ENCODE peak calls at places on chromosome 15, in six cellular contexts. One of them, this sample, is unnamed.
A peak's percentile ranks its signal among the peaks of the same experiment; 100 is the strongest.

GRCh38 chr15:49154359-49154758 is 1.0 kb downstream of the COPS2 start:
- DNase-seq in RPMI8226: no peak
- DNase-seq in MV-4-11: no peak
- DNase-seq in lung: no peak
- DNase-seq in cardiac muscle cell: no peak
- DNase-seq in T-cell: no peak
- DNase-seq in this sample: no peak

GRCh38 chr15:99963096-99963825 is 230.0 kb upstream of the LYSMD4 start:
- DNase-seq in RPMI8226: no peak
- DNase-seq in MV-4-11: peak; percentile 68
- DNase-seq in lung: no peak
- DNase-seq in cardiac muscle cell: no peak
- DNase-seq in T-cell: no peak
- DNase-seq in this sample: no peak

GRCh38 chr15:64092075-64092820 is 1.4 kb downstream of the CIAO2A start:
- DNase-seq in RPMI8226: peak; percentile 41
- DNase-seq in MV-4-11: no peak
- DNase-seq in lung: no peak
- DNase-seq in cardiac muscle cell: no peak
- DNase-seq in T-cell: no peak
- DNase-seq in this sample: peak; percentile 24

GRCh38 chr15:66402885-66403284 is 16.2 kb downstream of the MAP2K1 start:
- DNase-seq in RPMI8226: no peak
- DNase-seq in MV-4-11: no peak
- DNase-seq in lung: no peak
- DNase-seq in cardiac muscle cell: no peak
- DNase-seq in T-cell: no peak
- DNase-seq in this sample: no peak

GRCh38 chr15:90465930-90466567 is 63.7 kb upstream of the CRTC3 start:
- DNase-seq in RPMI8226: no peak
- DNase-seq in MV-4-11: no peak
- DNase-seq in lung: no peak
- DNase-seq in cardiac muscle cell: no peak
- DNase-seq in T-cell: no peak
- DNase-seq in this sample: no peak

GRCh38 chr15:31325432-31325975 is 1.1 kb upstream of the KLF13 start:
- DNase-seq in RPMI8226: peak; percentile 46
- DNase-seq in MV-4-11: peak; percentile 31
- DNase-seq in lung: peak; percentile 71
- DNase-seq in cardiac muscle cell: peak; percentile 70
- DNase-seq in T-cell: peak; percentile 59
- DNase-seq in this sample: no peak

GRCh38 chr15:101070502-101071273 is 151.5 kb downstream of the LRRK1 start:
- DNase-seq in RPMI8226: no peak
- DNase-seq in MV-4-11: peak; percentile 84
- DNase-seq in lung: no peak
- DNase-seq in cardiac muscle cell: no peak
- DNase-seq in T-cell: no peak
- DNase-seq in this sample: no peak

GRCh38 chr15:71654714-71655174 is 155.6 kb upstream of the NR2E3 start:
- DNase-seq in RPMI8226: no peak
- DNase-seq in MV-4-11: no peak
- DNase-seq in lung: no peak
- DNase-seq in cardiac muscle cell: no peak
- DNase-seq in T-cell: no peak
- DNase-seq in this sample: no peak

GRCh38 chr15:62966294-62966693 is 76.3 kb upstream of the TPM1 start:
- DNase-seq in RPMI8226: no peak
- DNase-seq in MV-4-11: no peak
- DNase-seq in lung: no peak
- DNase-seq in cardiac muscle cell: no peak
- DNase-seq in T-cell: no peak
- DNase-seq in this sample: no peak

GRCh38 chr15:70494861-70495571 is 268.3 kb downstream of the UACA start:
- DNase-seq in RPMI8226: no peak
- DNase-seq in MV-4-11: peak; percentile 73
- DNase-seq in lung: no peak
- DNase-seq in cardiac muscle cell: peak; percentile 34
- DNase-seq in T-cell: no peak
- DNase-seq in this sample: peak; percentile 34

GRCh38 chr15:90481023-90481422 is 48.7 kb upstream of the CRTC3 start:
- DNase-seq in RPMI8226: no peak
- DNase-seq in MV-4-11: peak; percentile 96
- DNase-seq in lung: no peak
- DNase-seq in cardiac muscle cell: no peak
- DNase-seq in T-cell: peak; percentile 7
- DNase-seq in this sample: no peak

GRCh38 chr15:90099868-90100854 is 2.1 kb downstream of the IDH2 start:
- DNase-seq in RPMI8226: peak; percentile 87
- DNase-seq in MV-4-11: peak; percentile 79
- DNase-seq in lung: no peak
- DNase-seq in cardiac muscle cell: no peak
- DNase-seq in T-cell: no peak
- DNase-seq in this sample: peak; percentile 63

GRCh38 chr15:69045810-69046209 is 31.3 kb downstream of the NOX5 start:
- DNase-seq in RPMI8226: no peak
- DNase-seq in MV-4-11: peak; percentile 52
- DNase-seq in lung: no peak
- DNase-seq in cardiac muscle cell: peak; percentile 38
- DNase-seq in T-cell: no peak
- DNase-seq in this sample: no peak

GRCh38 chr15:57320543-57321220 is 55.6 kb upstream of the CGNL1 start:
- DNase-seq in RPMI8226: no peak
- DNase-seq in MV-4-11: peak; percentile 85
- DNase-seq in lung: no peak
- DNase-seq in cardiac muscle cell: no peak
- DNase-seq in T-cell: no peak
- DNase-seq in this sample: no peak

GRCh38 chr15:90294601-90295269 is 29.3 kb downstream of the NGRN start:
- DNase-seq in RPMI8226: no peak
- DNase-seq in MV-4-11: no peak
- DNase-seq in lung: no peak
- DNase-seq in cardiac muscle cell: no peak
- DNase-seq in T-cell: no peak
- DNase-seq in this sample: peak; percentile 44

GRCh38 chr15:45134682-45135604 is 5.1 kb downstream of the DUOX1 start:
- DNase-seq in RPMI8226: peak; percentile 45
- DNase-seq in MV-4-11: no peak
- DNase-seq in lung: no peak
- DNase-seq in cardiac muscle cell: peak; percentile 50
- DNase-seq in T-cell: no peak
- DNase-seq in this sample: no peak

GRCh38 chr15:99125061-99125990 is 20.4 kb downstream of the SYNM start:
- DNase-seq in RPMI8226: no peak
- DNase-seq in MV-4-11: no peak
- DNase-seq in lung: no peak
- DNase-seq in cardiac muscle cell: no peak
- DNase-seq in T-cell: no peak
- DNase-seq in this sample: no peak

GRCh38 chr15:88621789-88622604 is 857 bp downstream of the AEN start:
- DNase-seq in RPMI8226: peak; percentile 80
- DNase-seq in MV-4-11: peak; percentile 47
- DNase-seq in lung: no peak
- DNase-seq in cardiac muscle cell: peak; percentile 28
- DNase-seq in T-cell: peak; percentile 56
- DNase-seq in this sample: no peak

GRCh38 chr15:88606437-88606794 is 14.7 kb upstream of the AEN start:
- DNase-seq in RPMI8226: no peak
- DNase-seq in MV-4-11: no peak
- DNase-seq in lung: no peak
- DNase-seq in cardiac muscle cell: no peak
- DNase-seq in T-cell: no peak
- DNase-seq in this sample: peak; percentile 43

GRCh38 chr15:91407237-91407889 is 307.3 kb downstream of the SV2B start:
- DNase-seq in RPMI8226: peak; percentile 39
- DNase-seq in MV-4-11: peak; percentile 65
- DNase-seq in lung: no peak
- DNase-seq in cardiac muscle cell: no peak
- DNase-seq in T-cell: no peak
- DNase-seq in this sample: peak; percentile 96

GRCh38 chr15:47415539-47415971 is 301.8 kb upstream of the SEMA6D start:
- DNase-seq in RPMI8226: no peak
- DNase-seq in MV-4-11: no peak
- DNase-seq in lung: no peak
- DNase-seq in cardiac muscle cell: no peak
- DNase-seq in T-cell: no peak
- DNase-seq in this sample: no peak

GRCh38 chr15:35458176-35458856 is 87.6 kb downstream of the DPH6 start:
- DNase-seq in RPMI8226: no peak
- DNase-seq in MV-4-11: no peak
- DNase-seq in lung: no peak
- DNase-seq in cardiac muscle cell: no peak
- DNase-seq in T-cell: no peak
- DNase-seq in this sample: no peak

GRCh38 chr15:28094732-28095521 is 4.2 kb downstream of the OCA2 start:
- DNase-seq in RPMI8226: no peak
- DNase-seq in MV-4-11: no peak
- DNase-seq in lung: peak; percentile 81
- DNase-seq in cardiac muscle cell: peak; percentile 44
- DNase-seq in T-cell: no peak
- DNase-seq in this sample: no peak

GRCh38 chr15:70475921-70476320 is 287.4 kb downstream of the UACA start:
- DNase-seq in RPMI8226: no peak
- DNase-seq in MV-4-11: no peak
- DNase-seq in lung: no peak
- DNase-seq in cardiac muscle cell: no peak
- DNase-seq in T-cell: no peak
- DNase-seq in this sample: no peak

GRCh38 chr15:101578443-101578894 is 73.7 kb downstream of the TM2D3 start:
- DNase-seq in RPMI8226: peak; percentile 80
- DNase-seq in MV-4-11: peak; percentile 2
- DNase-seq in lung: no peak
- DNase-seq in cardiac muscle cell: peak; percentile 47
- DNase-seq in T-cell: no peak
- DNase-seq in this sample: no peak

GRCh38 chr15:39118510-39118909 is 462.4 kb upstream of the THBS1 start:
- DNase-seq in RPMI8226: no peak
- DNase-seq in MV-4-11: no peak
- DNase-seq in lung: no peak
- DNase-seq in cardiac muscle cell: no peak
- DNase-seq in T-cell: no peak
- DNase-seq in this sample: no peak

GRCh38 chr15:36344887-36345286 is 234.5 kb upstream of the CDIN1 start:
- DNase-seq in RPMI8226: no peak
- DNase-seq in MV-4-11: no peak
- DNase-seq in lung: no peak
- DNase-seq in cardiac muscle cell: no peak
- DNase-seq in T-cell: no peak
- DNase-seq in this sample: no peak

GRCh38 chr15:39629906-39630305 is 49.0 kb downstream of the THBS1 start:
- DNase-seq in RPMI8226: no peak
- DNase-seq in MV-4-11: no peak
- DNase-seq in lung: no peak
- DNase-seq in cardiac muscle cell: no peak
- DNase-seq in T-cell: no peak
- DNase-seq in this sample: no peak

GRCh38 chr15:25830844-25831443 is 32.2 kb downstream of the ATP10A start:
- DNase-seq in RPMI8226: no peak
- DNase-seq in MV-4-11: no peak
- DNase-seq in lung: no peak
- DNase-seq in cardiac muscle cell: no peak
- DNase-seq in T-cell: no peak
- DNase-seq in this sample: no peak

GRCh38 chr15:25067725-25068309 is 113.0 kb downstream of the SNRPN start:
- DNase-seq in RPMI8226: no peak
- DNase-seq in MV-4-11: no peak
- DNase-seq in lung: no peak
- DNase-seq in cardiac muscle cell: no peak
- DNase-seq in T-cell: no peak
- DNase-seq in this sample: no peak

GRCh38 chr15:69848551-69849231 is 249.0 kb downstream of the TLE3 start:
- DNase-seq in RPMI8226: no peak
- DNase-seq in MV-4-11: peak; percentile 24
- DNase-seq in lung: no peak
- DNase-seq in cardiac muscle cell: no peak
- DNase-seq in T-cell: no peak
- DNase-seq in this sample: no peak

GRCh38 chr15:100168787-100169186 is 173.0 kb downstream of the ADAMTS17 start:
- DNase-seq in RPMI8226: no peak
- DNase-seq in MV-4-11: no peak
- DNase-seq in lung: no peak
- DNase-seq in cardiac muscle cell: no peak
- DNase-seq in T-cell: no peak
- DNase-seq in this sample: no peak

GRCh38 chr15:95175914-95176658 is 944.7 kb downstream of the MCTP2 start:
- DNase-seq in RPMI8226: no peak
- DNase-seq in MV-4-11: no peak
- DNase-seq in lung: no peak
- DNase-seq in cardiac muscle cell: no peak
- DNase-seq in T-cell: no peak
- DNase-seq in this sample: no peak

GRCh38 chr15:50764331-50765201 is 940 bp downstream of the SPPL2A start:
- DNase-seq in RPMI8226: peak; percentile 73
- DNase-seq in MV-4-11: peak; percentile 15
- DNase-seq in lung: no peak
- DNase-seq in cardiac muscle cell: no peak
- DNase-seq in T-cell: no peak
- DNase-seq in this sample: peak; percentile 23

GRCh38 chr15:74808073-74808839 is 4.4 kb upstream of the LMAN1L start:
- DNase-seq in RPMI8226: peak; percentile 45
- DNase-seq in MV-4-11: no peak
- DNase-seq in lung: peak; percentile 58
- DNase-seq in cardiac muscle cell: no peak
- DNase-seq in T-cell: no peak
- DNase-seq in this sample: peak; percentile 85

GRCh38 chr15:40918146-40918798 is 10.9 kb upstream of the DLL4 start:
- DNase-seq in RPMI8226: no peak
- DNase-seq in MV-4-11: no peak
- DNase-seq in lung: no peak
- DNase-seq in cardiac muscle cell: no peak
- DNase-seq in T-cell: no peak
- DNase-seq in this sample: no peak

GRCh38 chr15:99434506-99435137 is 131.2 kb upstream of the MEF2A start:
- DNase-seq in RPMI8226: no peak
- DNase-seq in MV-4-11: no peak
- DNase-seq in lung: no peak
- DNase-seq in cardiac muscle cell: no peak
- DNase-seq in T-cell: no peak
- DNase-seq in this sample: no peak

GRCh38 chr15:62853114-62853832 is 189.3 kb upstream of the TPM1 start:
- DNase-seq in RPMI8226: peak; percentile 91
- DNase-seq in MV-4-11: peak; percentile 78
- DNase-seq in lung: no peak
- DNase-seq in cardiac muscle cell: no peak
- DNase-seq in T-cell: no peak
- DNase-seq in this sample: peak; percentile 49

GRCh38 chr15:90201150-90201943 is at the start of gene SEMA4B:
- DNase-seq in RPMI8226: peak; percentile 89
- DNase-seq in MV-4-11: peak; percentile 56
- DNase-seq in lung: peak; percentile 69
- DNase-seq in cardiac muscle cell: peak; percentile 91
- DNase-seq in T-cell: peak; percentile 66
- DNase-seq in this sample: peak; percentile 52

This sample was measured in cerebellar cortex.